ENCODE peak calls at places on chromosomes 6 and 20, in nine cellular contexts. N, Z, L, E, K, T, I, Y and V are unnamed samples.

GRCh38 chr6:105993769-105994521 is 92.2 kb upstream of the PRDM1 start:
- DNase-seq in Y (no peak), Z (peak; percentile 13), I (no peak), K (peak; percentile 29), T (no peak), E (no peak), L (no peak), N (peak; percentile 88), V (no peak)

GRCh38 chr20:46814366-46815232 is 80.0 kb upstream of the EYA2 start:
- DNase-seq in K (peak; percentile 25), Y (no peak), E (no peak), L (no peak), T (no peak), Z (no peak), N (no peak), I (peak; percentile 85), V (peak; percentile 39)

GRCh38 chr6:7157752-7158616 is 50.2 kb downstream of the RREB1 start:
- DNase-seq in K (no peak), N (no peak), Z (no peak), L (no peak), Y (no peak), E (no peak), I (peak; percentile 62), T (no peak), V (no peak)

GRCh38 chr20:11429889-11430580 is 487.7 kb upstream of the BTBD3 start:
- DNase-seq in L (no peak), N (no peak), K (no peak), I (no peak), Y (no peak), T (no peak), Z (no peak), E (no peak), V (no peak)

GRCh38 chr6:17584241-17584803 is 15.8 kb upstream of the FAM8A1 start:
- DNase-seq in N (no peak), K (peak; percentile 87), L (peak; percentile 62), E (peak; percentile 79), I (peak; percentile 64), Z (peak; percentile 53), T (peak; percentile 63), Y (peak; percentile 60), V (peak; percentile 64)

GRCh38 chr20:4091332-4092135 is 76.2 kb upstream of the RNF24 start:
- DNase-seq in E (no peak), T (peak; percentile 83), Z (peak; percentile 51), L (peak; percentile 29), K (peak; percentile 72), Y (peak; percentile 52), N (peak; percentile 83), I (peak; percentile 90), V (peak; percentile 73)

GRCh38 chr6:137363805-137364138 is 130.4 kb downstream of the OLIG3 start:
- DNase-seq in I (peak; percentile 5), N (no peak), E (no peak), K (no peak), T (no peak), Z (no peak), L (peak; percentile 12), Y (no peak), V (no peak)

GRCh38 chr20:38671701-38672292 is 52.5 kb upstream of the SLC32A1 start:
- DNase-seq in I (no peak), Y (no peak), E (no peak), Z (no peak), K (no peak), N (no peak), T (peak; percentile 2), L (no peak), V (no peak)

GRCh38 chr6:42340516-42340915 is 111.2 kb downstream of the TRERF1 start:
- DNase-seq in I (no peak), L (no peak), N (no peak), K (no peak), T (no peak), Y (no peak), Z (no peak), E (no peak), V (no peak)

GRCh38 chr6:42339991-42340401 is 111.7 kb downstream of the TRERF1 start:
- DNase-seq in N (no peak), Y (no peak), Z (no peak), T (no peak), E (no peak), I (no peak), L (no peak), K (no peak), V (no peak)

GRCh38 chr6:42338573-42339218 is 113.0 kb downstream of the TRERF1 start:
- DNase-seq in Z (no peak), E (no peak), N (no peak), L (no peak), Y (no peak), K (peak; percentile 94), T (no peak), I (peak; percentile 99), V (peak; percentile 95)

GRCh38 chr6:42342011-42342553 is 109.6 kb downstream of the TRERF1 start:
- DNase-seq in Z (no peak), I (no peak), T (no peak), E (no peak), L (no peak), K (no peak), N (no peak), Y (no peak), V (no peak)

DNA sequence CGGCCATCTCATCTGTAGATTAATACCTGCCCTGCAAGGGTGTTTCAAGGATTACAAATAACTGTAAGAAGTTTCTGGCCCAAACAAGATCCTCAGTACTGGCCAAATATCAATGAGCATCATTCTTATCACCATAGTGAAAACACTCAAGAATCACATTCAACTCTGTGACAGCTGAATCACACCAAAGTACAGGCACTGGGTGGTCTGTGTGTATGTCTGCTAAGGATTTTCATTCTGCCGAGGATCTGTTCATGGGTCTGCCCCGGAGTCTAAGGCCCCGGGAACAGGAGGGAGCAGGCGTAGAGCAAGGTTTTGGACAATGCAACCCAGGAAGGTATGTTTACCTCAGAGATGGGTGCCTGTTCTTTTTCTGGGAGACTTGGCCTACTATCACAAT is 110.5 kb downstream of the TRERF1 start:
- DNase-seq in T (no peak), Y (no peak), N (no peak), I (no peak), E (no peak), L (no peak), Z (no peak), K (no peak), V (no peak)
- H3K27ac ChIP-seq in T (no peak overlapping the region), Y (no peak overlapping the region), N (no peak overlapping the region), I (no peak overlapping the region), E (no peak overlapping the region), L (no peak overlapping the region), Z (no peak overlapping the region), K (no peak overlapping the region), V (no peak overlapping the region)

GRCh38 chr20:5987383-5987782 is 36.9 kb downstream of the MCM8 start:
- DNase-seq in L (no peak), T (no peak), Y (no peak), N (no peak), E (no peak), I (no peak), Z (no peak), K (no peak), V (no peak)
- H3K4me3 ChIP-seq in L (no peak overlapping the region), T (no peak overlapping the region), Y (no peak overlapping the region), N (no peak overlapping the region), E (no peak overlapping the region), I (no peak overlapping the region), Z (no peak overlapping the region), K (no peak overlapping the region), V (no peak overlapping the region)

GRCh38 chr6:34938268-34938667 is 49.2 kb downstream of the ANKS1A start:
- DNase-seq in K (no peak), T (no peak), N (no peak), Z (no peak), I (no peak), L (no peak), Y (no peak), E (no peak), V (no peak)
- TF ChIP-seq CTCF in K (no peak), T (no peak), N (no peak), Z (no peak), I (no peak), L (no peak), Y (no peak), E (no peak), V (no peak)

DNA sequence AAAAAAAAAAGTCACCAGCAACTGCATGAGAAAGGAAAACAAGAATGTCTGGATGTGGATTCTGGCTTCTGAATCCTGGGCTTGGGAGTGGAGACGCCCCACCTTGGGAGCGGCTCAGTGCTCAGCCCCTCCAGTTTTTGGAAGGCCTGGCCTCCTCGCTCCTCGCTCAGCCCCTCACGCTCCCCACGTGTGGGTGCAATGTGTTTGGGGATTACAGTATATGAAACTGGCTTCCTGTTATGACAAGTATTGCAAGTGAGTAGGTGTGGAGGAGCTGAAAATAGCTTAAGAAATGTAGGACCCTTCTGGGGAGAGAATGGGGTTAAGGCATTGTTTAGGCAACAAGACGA is 67.0 kb downstream of the ADTRP start:
- DNase-seq in L (no peak), I (no peak), E (no peak), Y (no peak), K (no peak), T (no peak), Z (no peak), N (no peak), V (peak; percentile 37)
- H3K27ac ChIP-seq in L (no peak overlapping the region), I (no peak overlapping the region), E (peak overlapping the region; percentile 40), Y (no peak overlapping the region), K (no peak overlapping the region), T (no peak overlapping the region), Z (no peak overlapping the region), N (no peak overlapping the region), V (peak overlapping the region; percentile 66)